ENCODE peak calls at places on chromosome 17, in eight cellular contexts. A is neuronal stem cell, T is suprapubic skin, Q is cardiac muscle cell, G is small intestine, D is tibial artery, E is left lung, K is breast epithelium. I is an unnamed sample.
A peak's percentile ranks its signal among the peaks of the same experiment; 100 is the strongest.

GRCh38 chr17:21318439-21318838 is 33.9 kb downstream of the MAP2K3 start:
- DNase-seq in A (no peak), T (peak; percentile 75), Q (no peak), G (no peak), D (no peak), E (peak; percentile 30), K (no peak), I (no peak)

GRCh38 chr17:19800571-19800970 is 52.5 kb upstream of the ALDH3A1 start:
- DNase-seq in A (no peak), T (no peak), Q (no peak), G (no peak), D (no peak), E (no peak), K (no peak), I (no peak)

GRCh38 chr17:78962345-78962983 is 17.3 kb downstream of the LGALS3BP start:
- DNase-seq in A (no peak), T (no peak), Q (no peak), G (peak; percentile 99), D (no peak), E (no peak), K (no peak), I (no peak)

GRCh38 chr17:80838381-80839345 is 153.0 kb upstream of the CHMP6 start:
- DNase-seq in A (no peak), T (no peak), Q (no peak), G (no peak), D (no peak), E (no peak), K (no peak), I (no peak)

GRCh38 chr17:71203953-71204352 is 916.9 kb upstream of the SOX9 start:
- DNase-seq in A (no peak), T (no peak), Q (no peak), G (no peak), D (no peak), E (no peak), K (no peak), I (no peak)

GRCh38 chr17:1012823-1013728 is 16.1 kb downstream of the TIMM22 start:
- DNase-seq in A (no peak), T (no peak), Q (no peak), G (no peak), D (no peak), E (no peak), K (no peak), I (no peak)

GRCh38 chr17:68006797-68007196 is 10.5 kb upstream of the C17orf58 start:
- DNase-seq in A (no peak), T (no peak), Q (no peak), G (no peak), D (peak; percentile 32), E (no peak), K (no peak), I (no peak)

GRCh38 chr17:40458001-40458791 is 14.9 kb downstream of the IGFBP4 start:
- DNase-seq in A (no peak), T (no peak), Q (peak; percentile 72), G (peak; percentile 74), D (no peak), E (no peak), K (no peak), I (no peak)

GRCh38 chr17:30236807-30237206 is 1.3 kb upstream of the SLC6A4 start:
- DNase-seq in A (peak; percentile 52), T (no peak), Q (peak; percentile 86), G (peak; percentile 60), D (peak; percentile 44), E (peak; percentile 53), K (no peak), I (no peak)

GRCh38 chr17:78803161-78803845 is 21.2 kb upstream of the CYTH1 start:
- DNase-seq in A (no peak), T (no peak), Q (no peak), G (no peak), D (peak; percentile 41), E (peak; percentile 56), K (no peak), I (no peak)

GRCh38 chr17:45060382-45060823 is 714 bp upstream of the NMT1 start:
- DNase-seq in A (no peak), T (no peak), Q (no peak), G (no peak), D (no peak), E (no peak), K (no peak), I (no peak)

GRCh38 chr17:43224146-43224705 is 4.2 kb downstream of the CCDC200 start:
- DNase-seq in A (no peak), T (peak; percentile 44), Q (no peak), G (no peak), D (no peak), E (no peak), K (no peak), I (no peak)

GRCh38 chr17:59675231-59675630 is 32.0 kb downstream of the PTRH2 start:
- DNase-seq in A (no peak), T (no peak), Q (no peak), G (no peak), D (no peak), E (no peak), K (no peak), I (no peak)

GRCh38 chr17:17840751-17841591 is 4.2 kb upstream of the SREBF1 start:
- DNase-seq in A (no peak), T (no peak), Q (no peak), G (peak; percentile 57), D (peak; percentile 55), E (no peak), K (no peak), I (no peak)
- H3K27ac ChIP-seq in A (peak overlapping the region; percentile 84), T (peak overlapping the region; percentile 98), Q (peak overlapping the region; percentile 99), G (peak overlapping the region; percentile 96), D (peak overlapping the region; percentile 96), E (peak overlapping the region; percentile 99), K (peak overlapping the region; percentile 100), I (peak overlapping the region; percentile 98)

DNA sequence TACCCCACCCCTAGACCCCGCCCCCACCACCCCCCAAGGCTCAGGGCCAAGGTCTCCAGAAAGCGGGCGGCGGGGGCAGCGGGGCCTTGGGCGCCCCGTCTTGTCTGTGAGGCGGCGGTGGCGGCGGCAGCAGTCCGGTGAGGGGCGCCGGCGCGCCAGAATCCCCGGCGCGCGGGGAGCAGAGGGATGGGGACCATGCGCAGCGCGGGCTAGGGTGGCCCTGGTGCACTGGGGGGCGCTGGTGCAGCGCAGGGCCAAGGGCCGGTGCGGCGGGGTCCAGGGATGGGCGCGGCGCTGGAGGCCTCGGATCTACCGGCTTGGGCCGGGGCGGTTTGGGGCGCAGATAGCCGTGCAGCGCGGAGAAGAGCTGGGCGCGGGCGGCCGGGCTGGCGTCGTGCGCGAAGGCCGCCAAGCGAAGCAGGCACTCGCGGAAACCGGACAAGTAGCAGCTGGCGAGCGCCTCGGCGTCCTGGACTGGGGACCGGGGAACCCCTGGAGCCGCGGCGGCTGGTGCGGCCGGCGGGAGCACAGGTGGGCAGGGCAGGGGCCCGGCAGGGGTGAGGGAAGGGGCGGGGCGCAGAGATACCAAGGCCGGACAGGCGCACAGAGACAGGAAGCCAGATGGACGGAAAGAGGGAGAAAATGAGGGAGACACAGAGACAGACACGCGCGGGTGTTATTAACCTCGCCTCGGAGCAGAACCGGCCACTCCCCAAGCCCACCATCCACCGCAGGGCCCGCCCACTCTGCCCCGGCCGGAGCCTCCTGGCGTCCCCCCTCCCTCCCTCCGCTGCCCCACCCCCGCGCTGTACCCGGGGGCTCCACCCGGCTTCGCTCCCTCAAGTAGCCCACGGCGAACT is 2.1 kb downstream of the HES7 start:
- DNase-seq in A (peak; percentile 84), T (no peak), Q (peak; percentile 93), G (peak; percentile 17), D (no peak), E (no peak), K (no peak), I (no peak)
- H3K4me1 ChIP-seq in A (peaks cover 33% of the 10 kb centered on the region), T (peaks cover 85% of the 10 kb centered on the region), Q (peaks cover under 1% of the 10 kb centered on the region), G (peaks cover 18% of the 10 kb centered on the region), D (peaks cover 70% of the 10 kb centered on the region), E (peaks cover 41% of the 10 kb centered on the region), K (peaks cover 19% of the 10 kb centered on the region), I (peaks cover 4% of the 10 kb centered on the region)

GRCh38 chr17:54898576-54898975 is 2.1 kb upstream of the TOM1L1 start:
- DNase-seq in A (no peak), T (no peak), Q (no peak), G (no peak), D (no peak), E (no peak), K (no peak), I (no peak)
- H3K27ac ChIP-seq in A (no peak overlapping the region), T (no peak overlapping the region), Q (no peak overlapping the region), G (no peak overlapping the region), D (no peak overlapping the region), E (no peak overlapping the region), K (no peak overlapping the region), I (no peak overlapping the region)

DNA sequence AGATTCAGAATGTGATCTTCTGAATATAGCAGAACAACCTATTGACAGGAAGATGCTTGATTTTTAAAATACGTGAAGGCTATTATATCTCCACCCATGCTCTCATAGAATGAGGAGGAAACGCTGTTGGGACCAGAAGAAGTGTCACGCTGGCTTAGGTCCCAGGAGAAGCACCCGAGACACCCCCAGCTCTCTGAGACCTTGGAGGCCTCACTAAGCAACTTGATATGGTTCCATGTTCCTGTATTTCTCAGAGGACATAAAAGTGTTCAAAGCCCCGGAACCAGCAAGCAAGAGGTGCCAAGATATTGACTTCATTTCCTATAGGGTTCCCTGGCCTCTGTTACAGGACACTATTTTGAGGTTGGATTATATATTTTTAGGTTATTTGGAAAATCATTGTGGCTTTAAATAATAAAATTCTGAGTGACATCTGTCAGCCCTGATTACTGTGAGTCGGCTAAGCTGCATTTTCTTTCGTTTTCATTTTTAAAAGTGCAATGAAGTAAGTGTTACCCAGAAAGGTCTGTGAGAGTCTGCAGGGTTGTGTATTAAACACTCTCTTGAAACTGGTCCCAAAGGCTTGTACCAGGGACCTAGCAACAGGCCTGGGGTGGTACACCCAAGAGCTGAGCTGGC is 400.0 kb downstream of the SOX9 start:
- DNase-seq in A (no peak), T (no peak), Q (no peak), G (no peak), D (no peak), E (no peak), K (no peak), I (no peak)
- H3K4me1 ChIP-seq in A (peaks cover under 1% of the 10 kb centered on the region), T (peaks cover 10% of the 10 kb centered on the region), Q (peaks cover 15% of the 10 kb centered on the region), G (peaks cover 5% of the 10 kb centered on the region), D (no peaks in the 10 kb centered on the region), E (no peaks in the 10 kb centered on the region), K (no peaks in the 10 kb centered on the region), I (peaks cover 82% of the 10 kb centered on the region)

DNA sequence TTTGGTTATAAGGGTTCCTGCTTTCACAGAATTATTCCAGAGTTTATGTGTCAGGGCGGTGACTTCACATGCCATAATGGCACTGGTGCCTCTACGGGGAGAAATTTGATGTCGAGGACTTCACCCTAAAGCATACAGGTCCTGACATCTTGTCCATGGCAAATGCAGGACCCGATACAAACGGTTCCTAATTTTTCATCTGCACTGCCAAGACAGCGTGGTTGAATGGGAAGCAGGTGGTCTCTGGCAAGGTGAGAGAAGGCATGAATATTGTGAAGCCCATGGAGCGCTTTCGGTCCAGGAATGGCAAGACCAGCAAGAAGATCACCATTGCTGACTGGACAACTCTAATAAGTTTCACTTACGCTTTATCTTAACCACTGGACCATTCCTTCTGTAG is 39.6 kb upstream of the CDRT4 start:
- DNase-seq in A (no peak), T (no peak), Q (no peak), G (no peak), D (no peak), E (no peak), K (no peak), I (no peak)
- H3K27ac ChIP-seq in A (no peak overlapping the region), T (no peak overlapping the region), Q (no peak overlapping the region), G (no peak overlapping the region), D (no peak overlapping the region), E (no peak overlapping the region), K (no peak overlapping the region), I (no peak overlapping the region)

DNA sequence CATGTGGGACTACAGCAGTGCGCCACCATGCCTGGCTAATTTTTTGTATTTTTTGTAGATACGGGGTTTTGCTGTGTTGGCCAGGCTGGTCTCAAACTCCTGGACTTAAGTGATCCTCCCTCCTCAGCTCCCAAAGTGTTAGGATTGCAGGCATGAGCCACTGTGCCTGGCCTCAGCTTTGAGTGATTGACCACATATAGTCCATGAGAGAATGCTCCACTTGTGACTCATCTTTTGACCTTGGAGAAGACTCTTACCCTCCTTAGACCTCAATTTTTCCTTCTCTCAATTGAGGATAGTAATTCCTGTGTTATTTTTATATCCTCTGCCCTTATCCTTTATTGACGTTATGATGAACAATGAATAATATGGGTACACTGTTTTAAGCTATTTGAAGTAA is 30.9 kb upstream of the DUSP14 start:
- DNase-seq in A (no peak), T (no peak), Q (no peak), G (no peak), D (no peak), E (no peak), K (no peak), I (no peak)
- H3K4me1 ChIP-seq in A (no peaks in the 10 kb centered on the region), T (no peaks in the 10 kb centered on the region), Q (no peaks in the 10 kb centered on the region), G (no peaks in the 10 kb centered on the region), D (no peaks in the 10 kb centered on the region), E (no peaks in the 10 kb centered on the region), K (no peaks in the 10 kb centered on the region), I (no peaks in the 10 kb centered on the region)